ENCODE peak calls at places on chromosome 20, in eight cellular contexts. One of them, this sample, is unnamed. For H3K4me1, the result is how much of the 10 kb centered on the place peaks cover.

GRCh38 chr20:44646641-44647274 is 4.7 kb downstream of the ADA start:
- DNase-seq in HCT116: no peak
- DNase-seq in Caco-2: no peak
- DNase-seq in pancreas: no peak
- DNase-seq in Peyer's patch: no peak
- DNase-seq in MM.1S: peak
- DNase-seq in neural progenitor cell: no peak
- DNase-seq in fibroblast of lung: peak
- DNase-seq in this sample: no peak

GRCh38 chr20:42483694-42484303 is 705.9 kb downstream of the PTPRT start:
- DNase-seq in HCT116: no peak
- DNase-seq in Caco-2: peak
- DNase-seq in pancreas: peak
- DNase-seq in Peyer's patch: no peak
- DNase-seq in MM.1S: peak
- DNase-seq in neural progenitor cell: peak
- DNase-seq in fibroblast of lung: no peak
- DNase-seq in this sample: no peak

GRCh38 chr20:18428490-18429173 is 38.2 kb downstream of the DZANK1 start:
- DNase-seq in HCT116: no peak
- DNase-seq in Caco-2: no peak
- DNase-seq in pancreas: peak
- DNase-seq in Peyer's patch: peak
- DNase-seq in MM.1S: no peak
- DNase-seq in neural progenitor cell: no peak
- DNase-seq in fibroblast of lung: no peak
- DNase-seq in this sample: peak

GRCh38 chr20:51193066-51193772 is 170.3 kb upstream of the KCNG1 start:
- DNase-seq in HCT116: no peak
- DNase-seq in Caco-2: no peak
- DNase-seq in pancreas: no peak
- DNase-seq in Peyer's patch: no peak
- DNase-seq in MM.1S: no peak
- DNase-seq in neural progenitor cell: no peak
- DNase-seq in fibroblast of lung: peak
- DNase-seq in this sample: no peak

GRCh38 chr20:37383229-37383989 is 37.5 kb downstream of the SRC start:
- DNase-seq in HCT116: peak
- DNase-seq in Caco-2: peak
- DNase-seq in pancreas: no peak
- DNase-seq in Peyer's patch: peak
- DNase-seq in MM.1S: no peak
- DNase-seq in neural progenitor cell: no peak
- DNase-seq in fibroblast of lung: peak
- DNase-seq in this sample: no peak

GRCh38 chr20:51087306-51087705 is 64.4 kb upstream of the KCNG1 start:
- DNase-seq in HCT116: no peak
- DNase-seq in Caco-2: peak
- DNase-seq in pancreas: no peak
- DNase-seq in Peyer's patch: no peak
- DNase-seq in MM.1S: no peak
- DNase-seq in neural progenitor cell: peak
- DNase-seq in fibroblast of lung: no peak
- DNase-seq in this sample: no peak

GRCh38 chr20:2875690-2876203 is 2.5 kb downstream of the PTPRA start:
- DNase-seq in HCT116: no peak
- DNase-seq in Caco-2: no peak
- DNase-seq in pancreas: no peak
- DNase-seq in Peyer's patch: no peak
- DNase-seq in MM.1S: no peak
- DNase-seq in neural progenitor cell: no peak
- DNase-seq in fibroblast of lung: no peak
- DNase-seq in this sample: no peak

GRCh38 chr20:24701668-24702067 is 232.2 kb downstream of the SYNDIG1 start:
- DNase-seq in HCT116: no peak
- DNase-seq in Caco-2: no peak
- DNase-seq in pancreas: no peak
- DNase-seq in Peyer's patch: no peak
- DNase-seq in MM.1S: no peak
- DNase-seq in neural progenitor cell: no peak
- DNase-seq in fibroblast of lung: no peak
- DNase-seq in this sample: no peak

GRCh38 chr20:47389867-47390347 is 33.4 kb upstream of the ZMYND8 start:
- DNase-seq in HCT116: no peak
- DNase-seq in Caco-2: peak
- DNase-seq in pancreas: no peak
- DNase-seq in Peyer's patch: no peak
- DNase-seq in MM.1S: no peak
- DNase-seq in neural progenitor cell: no peak
- DNase-seq in fibroblast of lung: peak
- DNase-seq in this sample: no peak

GRCh38 chr20:51480507-51481270 is 61.8 kb downstream of the NFATC2 start:
- DNase-seq in HCT116: no peak
- DNase-seq in Caco-2: no peak
- DNase-seq in pancreas: no peak
- DNase-seq in Peyer's patch: no peak
- DNase-seq in MM.1S: no peak
- DNase-seq in neural progenitor cell: no peak
- DNase-seq in fibroblast of lung: no peak
- DNase-seq in this sample: no peak

GRCh38 chr20:53390780-53391179 is 202.9 kb downstream of the ZNF217 start:
- DNase-seq in HCT116: no peak
- DNase-seq in Caco-2: no peak
- DNase-seq in pancreas: no peak
- DNase-seq in Peyer's patch: no peak
- DNase-seq in MM.1S: no peak
- DNase-seq in neural progenitor cell: no peak
- DNase-seq in fibroblast of lung: peak
- DNase-seq in this sample: no peak

GRCh38 chr20:38537176-38537575 is 43.8 kb upstream of the ADIG start:
- DNase-seq in HCT116: no peak
- DNase-seq in Caco-2: no peak
- DNase-seq in pancreas: no peak
- DNase-seq in Peyer's patch: no peak
- DNase-seq in MM.1S: no peak
- DNase-seq in neural progenitor cell: no peak
- DNase-seq in fibroblast of lung: no peak
- DNase-seq in this sample: no peak

GRCh38 chr20:44571367-44571766 is 11.0 kb upstream of the PKIG start:
- DNase-seq in HCT116: no peak
- DNase-seq in Caco-2: no peak
- DNase-seq in pancreas: no peak
- DNase-seq in Peyer's patch: no peak
- DNase-seq in MM.1S: no peak
- DNase-seq in neural progenitor cell: no peak
- DNase-seq in fibroblast of lung: peak
- DNase-seq in this sample: no peak

GRCh38 chr20:5703542-5704215 is 46.5 kb upstream of the SHLD1 start:
- DNase-seq in HCT116: no peak
- DNase-seq in Caco-2: no peak
- DNase-seq in pancreas: no peak
- DNase-seq in Peyer's patch: no peak
- DNase-seq in MM.1S: no peak
- DNase-seq in neural progenitor cell: no peak
- DNase-seq in fibroblast of lung: peak
- DNase-seq in this sample: peak

GRCh38 chr20:38083338-38084048 is 49.9 kb downstream of the RPRD1B start:
- DNase-seq in HCT116: no peak
- DNase-seq in Caco-2: no peak
- DNase-seq in pancreas: no peak
- DNase-seq in Peyer's patch: no peak
- DNase-seq in MM.1S: no peak
- DNase-seq in neural progenitor cell: no peak
- DNase-seq in fibroblast of lung: no peak
- DNase-seq in this sample: no peak

GRCh38 chr20:21102691-21103311 is 3.4 kb downstream of the LINC00237 start:
- DNase-seq in HCT116: no peak
- DNase-seq in Caco-2: no peak
- DNase-seq in pancreas: peak
- DNase-seq in Peyer's patch: peak
- DNase-seq in MM.1S: no peak
- DNase-seq in neural progenitor cell: peak
- DNase-seq in fibroblast of lung: no peak
- DNase-seq in this sample: no peak

GRCh38 chr20:53655909-53656652 is 62.4 kb upstream of the ZNF217 start:
- DNase-seq in HCT116: no peak
- DNase-seq in Caco-2: peak
- DNase-seq in pancreas: no peak
- DNase-seq in Peyer's patch: no peak
- DNase-seq in MM.1S: peak
- DNase-seq in neural progenitor cell: no peak
- DNase-seq in fibroblast of lung: peak
- DNase-seq in this sample: no peak

GRCh38 chr20:13285408-13285807 is 64.3 kb downstream of the ISM1 start:
- DNase-seq in HCT116: no peak
- DNase-seq in Caco-2: no peak
- DNase-seq in pancreas: no peak
- DNase-seq in Peyer's patch: no peak
- DNase-seq in MM.1S: no peak
- DNase-seq in neural progenitor cell: no peak
- DNase-seq in fibroblast of lung: no peak
- DNase-seq in this sample: no peak

GRCh38 chr20:40802886-40803285 is 113.8 kb upstream of the MAFB start:
- DNase-seq in HCT116: no peak
- DNase-seq in Caco-2: no peak
- DNase-seq in pancreas: no peak
- DNase-seq in Peyer's patch: no peak
- DNase-seq in MM.1S: no peak
- DNase-seq in neural progenitor cell: no peak
- DNase-seq in fibroblast of lung: no peak
- DNase-seq in this sample: no peak

GRCh38 chr20:44264287-44264686 is 17.2 kb downstream of the GDAP1L1 start:
- DNase-seq in HCT116: no peak
- DNase-seq in Caco-2: peak
- DNase-seq in pancreas: no peak
- DNase-seq in Peyer's patch: no peak
- DNase-seq in MM.1S: no peak
- DNase-seq in neural progenitor cell: peak
- DNase-seq in fibroblast of lung: no peak
- DNase-seq in this sample: no peak

DNA sequence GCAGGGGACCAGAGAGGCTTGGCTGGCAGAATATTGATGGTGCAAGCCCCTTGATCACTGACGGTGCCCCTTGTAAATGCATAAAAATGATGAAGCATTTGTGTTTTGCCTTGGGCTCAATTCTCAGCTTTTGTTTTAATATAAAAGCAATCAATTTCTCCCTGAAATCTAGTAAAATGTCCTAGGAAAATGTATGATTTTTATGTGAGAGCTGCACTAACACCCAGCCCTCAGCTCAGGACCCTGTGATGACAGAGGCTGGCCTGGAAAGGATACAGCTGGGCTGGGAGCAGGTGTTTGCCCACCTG is 84.7 kb upstream of the PHACTR3 start:
- DNase-seq in HCT116: no peak
- DNase-seq in Caco-2: no peak
- DNase-seq in pancreas: no peak
- DNase-seq in Peyer's patch: no peak
- DNase-seq in MM.1S: no peak
- DNase-seq in neural progenitor cell: no peak
- DNase-seq in fibroblast of lung: no peak
- DNase-seq in this sample: no peak
- TF ChIP-seq CTCF in HCT116: no peak
- TF ChIP-seq CTCF in Caco-2: no peak
- TF ChIP-seq CTCF in pancreas: no peak
- TF ChIP-seq CTCF in Peyer's patch: no peak
- TF ChIP-seq CTCF in MM.1S: no peak
- TF ChIP-seq CTCF in neural progenitor cell: no peak
- TF ChIP-seq CTCF in fibroblast of lung: no peak
- TF ChIP-seq CTCF in this sample: no peak

GRCh38 chr20:9145142-9145541 is 76.3 kb downstream of the PLCB4 start:
- DNase-seq in HCT116: no peak
- DNase-seq in Caco-2: no peak
- DNase-seq in pancreas: no peak
- DNase-seq in Peyer's patch: no peak
- DNase-seq in MM.1S: no peak
- DNase-seq in neural progenitor cell: no peak
- DNase-seq in fibroblast of lung: no peak
- DNase-seq in this sample: no peak
- H3K4me1 ChIP-seq in HCT116: under half
- H3K4me1 ChIP-seq in Caco-2: under half
- H3K4me1 ChIP-seq in pancreas: under half
- H3K4me1 ChIP-seq in Peyer's patch: under half
- H3K4me1 ChIP-seq in MM.1S: under half
- H3K4me1 ChIP-seq in neural progenitor cell: under half
- H3K4me1 ChIP-seq in fibroblast of lung: under half
- H3K4me1 ChIP-seq in this sample: half or more

GRCh38 chr20:11064946-11065345 is 391.1 kb upstream of the JAG1 start:
- DNase-seq in HCT116: no peak
- DNase-seq in Caco-2: no peak
- DNase-seq in pancreas: no peak
- DNase-seq in Peyer's patch: no peak
- DNase-seq in MM.1S: no peak
- DNase-seq in neural progenitor cell: no peak
- DNase-seq in fibroblast of lung: no peak
- DNase-seq in this sample: no peak
- TF ChIP-seq CTCF in HCT116: no peak
- TF ChIP-seq CTCF in Caco-2: no peak
- TF ChIP-seq CTCF in pancreas: no peak
- TF ChIP-seq CTCF in Peyer's patch: no peak
- TF ChIP-seq CTCF in MM.1S: no peak
- TF ChIP-seq CTCF in neural progenitor cell: no peak
- TF ChIP-seq CTCF in fibroblast of lung: no peak
- TF ChIP-seq CTCF in this sample: no peak

GRCh38 chr20:57709823-57710799 is at the start of gene PMEPA1:
- DNase-seq in HCT116: peak
- DNase-seq in Caco-2: peak
- DNase-seq in pancreas: peak
- DNase-seq in Peyer's patch: peak
- DNase-seq in MM.1S: peak
- DNase-seq in neural progenitor cell: peak
- DNase-seq in fibroblast of lung: peak
- DNase-seq in this sample: peak
- H3K4me1 ChIP-seq in HCT116: under half
- H3K4me1 ChIP-seq in Caco-2: under half
- H3K4me1 ChIP-seq in pancreas: under half
- H3K4me1 ChIP-seq in Peyer's patch: under half
- H3K4me1 ChIP-seq in MM.1S: under half
- H3K4me1 ChIP-seq in neural progenitor cell: under half
- H3K4me1 ChIP-seq in fibroblast of lung: under half
- H3K4me1 ChIP-seq in this sample: under half

DNA sequence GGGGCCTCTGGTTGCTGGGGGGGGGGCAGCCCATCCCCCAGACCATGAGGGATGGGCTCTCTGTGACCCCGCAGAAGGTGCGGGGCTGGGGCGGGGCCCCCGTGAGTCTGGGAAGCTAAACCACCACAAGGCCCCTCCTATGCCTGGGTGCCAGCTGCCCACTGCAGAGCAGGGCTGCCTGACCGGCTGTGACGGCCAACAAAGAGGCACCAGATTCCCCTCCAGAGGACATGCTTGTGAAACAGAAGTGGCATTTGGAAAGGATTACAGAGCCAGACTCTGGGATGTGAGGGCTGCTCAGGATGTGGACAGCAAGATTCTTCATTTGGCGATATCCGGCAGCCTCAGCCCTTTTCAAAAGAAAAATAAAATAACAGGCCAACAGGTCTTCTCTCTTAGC is 16.5 kb upstream of the NTSR1 start:
- DNase-seq in HCT116: no peak
- DNase-seq in Caco-2: no peak
- DNase-seq in pancreas: no peak
- DNase-seq in Peyer's patch: no peak
- DNase-seq in MM.1S: no peak
- DNase-seq in neural progenitor cell: no peak
- DNase-seq in fibroblast of lung: no peak
- DNase-seq in this sample: no peak
- TF ChIP-seq CTCF in HCT116: no peak
- TF ChIP-seq CTCF in Caco-2: no peak
- TF ChIP-seq CTCF in pancreas: no peak
- TF ChIP-seq CTCF in Peyer's patch: no peak
- TF ChIP-seq CTCF in MM.1S: no peak
- TF ChIP-seq CTCF in neural progenitor cell: no peak
- TF ChIP-seq CTCF in fibroblast of lung: no peak
- TF ChIP-seq CTCF in this sample: no peak

GRCh38 chr20:46305973-46306360 is 2.3 kb downstream of the CDH22 start:
- DNase-seq in HCT116: no peak
- DNase-seq in Caco-2: no peak
- DNase-seq in pancreas: no peak
- DNase-seq in Peyer's patch: peak
- DNase-seq in MM.1S: no peak
- DNase-seq in neural progenitor cell: no peak
- DNase-seq in fibroblast of lung: no peak
- DNase-seq in this sample: no peak
- H3K4me1 ChIP-seq in HCT116: under half
- H3K4me1 ChIP-seq in Caco-2: under half
- H3K4me1 ChIP-seq in pancreas: under half
- H3K4me1 ChIP-seq in Peyer's patch: under half
- H3K4me1 ChIP-seq in MM.1S: under half
- H3K4me1 ChIP-seq in neural progenitor cell: under half
- H3K4me1 ChIP-seq in fibroblast of lung: under half
- H3K4me1 ChIP-seq in this sample: under half

This sample was measured in heart right ventricle.